ENCODE peak calls at places on chromosome 15, in six cellular contexts. G is nephron progenitor cell, J is RWPE1, F is choroid plexus epithelial cell, T is psoas muscle, Q is GM12865. Z is an unnamed sample.

GRCh38 chr15:31128919-31129768 is 27.6 kb upstream of the TRPM1 start:
- DNase-seq in Q (peak), T (peak), F (peak), J (peak), G (peak), Z (peak)

GRCh38 chr15:25783607-25784131 is 79.5 kb downstream of the ATP10A start:
- DNase-seq in J (no peak), T (no peak), F (no peak), G (peak), Q (no peak), Z (no peak)

GRCh38 chr15:85002517-85002916 is 20.9 kb downstream of the PDE8A start:
- DNase-seq in T (no peak), G (no peak), J (no peak), Q (no peak), F (peak), Z (no peak)

GRCh38 chr15:57060799-57061198 is 142.4 kb downstream of the TCF12 start:
- DNase-seq in G (no peak), J (peak), Q (no peak), T (no peak), F (peak), Z (no peak)

GRCh38 chr15:42071717-42072116 is 22.6 kb downstream of the PLA2G4D start:
- DNase-seq in J (no peak), T (no peak), G (no peak), Q (no peak), F (no peak), Z (no peak)

GRCh38 chr15:71349336-71349735 is 234.1 kb downstream of the THSD4 start:
- DNase-seq in G (no peak), J (no peak), T (no peak), Q (no peak), F (no peak), Z (no peak)

GRCh38 chr15:95174880-95175279 is 943.5 kb downstream of the MCTP2 start:
- DNase-seq in G (no peak), J (no peak), Q (no peak), T (no peak), F (peak), Z (no peak)

GRCh38 chr15:92624401-92624991 is 31.1 kb downstream of the FAM174B start:
- DNase-seq in F (no peak), G (no peak), T (peak), Q (no peak), J (no peak), Z (no peak)

GRCh38 chr15:34883633-34884032 is 85.9 kb downstream of the AQR start:
- DNase-seq in G (no peak), J (peak), Q (no peak), T (no peak), F (peak), Z (no peak)

GRCh38 chr15:70762469-70763119 is 764 bp downstream of the UACA start:
- DNase-seq in F (peak), T (peak), J (peak), Q (no peak), G (peak), Z (peak)

GRCh38 chr15:25735550-25736384 is 127.4 kb downstream of the ATP10A start:
- DNase-seq in T (no peak), J (no peak), F (no peak), G (no peak), Q (no peak), Z (no peak)

GRCh38 chr15:36110659-36110993 is 468.8 kb upstream of the CDIN1 start:
- DNase-seq in Q (no peak), T (no peak), G (no peak), F (no peak), J (no peak), Z (no peak)

GRCh38 chr15:41746802-41747201 is 27.5 kb upstream of the MAPKBP1 start:
- DNase-seq in T (no peak), J (peak), Q (no peak), G (no peak), F (peak), Z (no peak)

GRCh38 chr15:88249220-88249619 is 7.3 kb downstream of the NTRK3 start:
- DNase-seq in F (no peak), T (no peak), Q (no peak), G (no peak), J (no peak), Z (no peak)

GRCh38 chr15:50071551-50072258 is 47.3 kb downstream of the ATP8B4 start:
- DNase-seq in J (no peak), T (no peak), F (no peak), Q (no peak), G (no peak), Z (no peak)

GRCh38 chr15:75195122-75195765 is 6.4 kb upstream of the C15orf39 start:
- DNase-seq in F (no peak), T (no peak), J (no peak), Q (no peak), G (peak), Z (no peak)

GRCh38 chr15:74901612-74902063 is 5.0 kb downstream of the FAM219B start:
- DNase-seq in Q (peak), T (peak), J (peak), G (peak), F (peak), Z (peak)

GRCh38 chr15:90519688-90520087 is 10.0 kb upstream of the CRTC3 start:
- DNase-seq in G (no peak), T (no peak), F (peak), J (peak), Q (no peak), Z (no peak)

GRCh38 chr15:74311734-74312444 is 55.6 kb downstream of the CYP11A1 start:
- DNase-seq in Q (peak), F (peak), G (peak), J (peak), T (no peak), Z (peak)

GRCh38 chr15:90603893-90604292 is 74.2 kb downstream of the CRTC3 start:
- DNase-seq in T (no peak), J (no peak), Q (peak), G (no peak), F (peak), Z (no peak)

GRCh38 chr15:68658641-68659358 is 80.0 kb downstream of the CORO2B start:
- DNase-seq in G (no peak), F (no peak), T (no peak), J (no peak), Q (no peak), Z (no peak)
- TF ChIP-seq CTCF in G (peak), F (peak), T (no peak), J (no peak), Q (no peak), Z (no peak)

DNA sequence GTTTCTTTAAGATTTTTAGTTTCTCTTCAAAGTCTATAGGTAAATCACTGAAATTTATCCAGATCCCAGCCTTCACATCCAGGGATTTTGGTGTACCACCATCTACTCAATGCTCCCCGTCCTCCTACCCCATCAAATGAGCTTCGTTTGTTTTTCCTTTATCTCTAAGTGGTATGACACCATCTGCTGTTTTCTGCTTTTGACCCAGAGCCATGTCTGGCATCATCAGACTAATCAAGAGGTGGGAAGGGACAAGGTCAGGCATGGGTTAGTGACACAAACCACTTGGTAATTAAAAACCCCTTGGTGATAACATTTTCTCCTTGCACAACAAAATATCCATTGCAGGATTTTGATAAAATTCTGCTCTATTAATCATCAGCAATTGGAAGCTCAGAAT is 92.7 kb upstream of the GOLGA8J start:
- DNase-seq in Q (no peak), G (no peak), T (no peak), F (no peak), J (no peak), Z (no peak)
- TF ChIP-seq CTCF in Q (no peak), G (no peak), T (no peak), F (no peak), J (no peak), Z (no peak)

GRCh38 chr15:55320963-55321362 is 1.9 kb downstream of the PIGB start:
- DNase-seq in T (no peak), J (no peak), Q (no peak), F (no peak), G (no peak), Z (no peak)

GRCh38 chr15:55319537-55320325 is 709 bp downstream of the PIGB start:
- DNase-seq in F (peak), Q (peak), G (no peak), J (no peak), T (no peak), Z (peak)

GRCh38 chr15:55322452-55322851 is 3.4 kb downstream of the PIGB start:
- DNase-seq in Q (no peak), G (no peak), J (no peak), T (no peak), F (no peak), Z (no peak)

GRCh38 chr15:55318588-55319494 is at the start of the genes PIGB and PIGBOS1:
- DNase-seq in Q (peak), J (peak), G (peak), F (peak), T (peak), Z (peak)
- TF ChIP-seq CTCF in Q (no peak), J (no peak), G (no peak), F (peak), T (peak), Z (no peak)

GRCh38 chr15:64841258-64842098 is at the start of gene PLEKHO2:
- DNase-seq in T (peak), G (peak), J (peak), Q (peak), F (peak), Z (peak)

GRCh38 chr15:64842986-64843561 is 1.4 kb downstream of the PLEKHO2 start:
- DNase-seq in F (peak), G (peak), Q (peak), J (no peak), T (peak), Z (no peak)

GRCh38 chr15:64843996-64844395 is 2.3 kb downstream of the PLEKHO2 start:
- DNase-seq in T (no peak), F (no peak), G (no peak), J (no peak), Q (peak), Z (no peak)

GRCh38 chr15:64844576-64845140 is 2.9 kb downstream of the PLEKHO2 start:
- DNase-seq in Q (peak), J (no peak), F (no peak), T (no peak), G (no peak), Z (no peak)

DNA sequence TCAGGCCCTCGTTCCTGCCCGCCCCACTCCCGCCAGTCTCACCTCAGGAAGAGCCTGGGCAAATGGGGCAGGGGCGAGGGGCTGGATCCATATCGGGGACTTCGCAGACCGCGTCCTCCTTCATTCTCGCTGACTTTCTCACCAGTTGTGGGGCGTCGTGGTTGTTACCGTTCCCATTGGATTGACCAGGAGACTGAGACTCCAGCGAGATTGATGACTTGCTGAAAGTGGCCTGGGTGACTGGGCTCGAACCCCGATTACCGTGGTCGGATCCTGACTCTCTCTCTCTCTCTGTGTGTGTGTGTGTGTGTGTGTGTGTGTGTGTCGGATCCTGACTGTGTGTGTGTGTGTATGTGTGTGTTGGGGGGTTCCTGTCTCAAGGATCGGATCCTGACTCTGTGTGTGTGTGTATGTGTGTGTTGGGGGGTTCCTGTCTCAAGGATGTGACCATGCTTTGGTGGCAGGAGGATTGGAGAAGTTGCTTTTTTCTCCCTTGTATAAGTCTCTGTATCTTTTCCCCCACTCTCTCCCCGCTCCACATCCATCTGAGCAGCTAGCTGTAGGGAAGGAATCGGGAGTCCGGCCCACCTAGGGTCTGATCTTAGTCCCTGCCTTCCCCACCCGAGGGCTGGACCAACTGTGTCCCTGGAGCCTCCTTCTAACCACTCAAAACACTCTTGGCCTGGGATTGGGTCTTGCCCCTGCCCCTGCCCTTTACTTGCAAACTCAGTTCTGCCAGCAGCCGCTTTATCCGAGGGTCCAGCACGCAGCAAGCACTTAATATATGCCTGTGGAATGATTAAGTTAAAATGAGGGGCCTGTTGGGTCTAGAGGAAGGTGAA is 605 bp downstream of the PLEKHO2 start:
- DNase-seq in F (peak), T (peak), G (peak), Q (peak), J (peak), Z (no peak)
- TF ChIP-seq CTCF in F (no peak), T (no peak), G (no peak), Q (no peak), J (no peak), Z (no peak)

GRCh38 chr15:100668321-100668690 is 65.9 kb downstream of the ASB7 start:
- DNase-seq in G (no peak), F (no peak), J (no peak), T (no peak), Q (no peak), Z (no peak)

GRCh38 chr15:100667405-100668320 is 65.3 kb downstream of the ASB7 start:
- DNase-seq in G (no peak), T (no peak), J (no peak), Q (no peak), F (no peak), Z (no peak)

GRCh38 chr15:100663066-100663465 is 60.7 kb downstream of the ASB7 start:
- DNase-seq in J (peak), F (no peak), T (no peak), G (no peak), Q (no peak), Z (no peak)

GRCh38 chr15:100663550-100664335 is 61.4 kb downstream of the ASB7 start:
- DNase-seq in J (no peak), F (peak), T (no peak), Q (no peak), G (no peak), Z (no peak)

DNA sequence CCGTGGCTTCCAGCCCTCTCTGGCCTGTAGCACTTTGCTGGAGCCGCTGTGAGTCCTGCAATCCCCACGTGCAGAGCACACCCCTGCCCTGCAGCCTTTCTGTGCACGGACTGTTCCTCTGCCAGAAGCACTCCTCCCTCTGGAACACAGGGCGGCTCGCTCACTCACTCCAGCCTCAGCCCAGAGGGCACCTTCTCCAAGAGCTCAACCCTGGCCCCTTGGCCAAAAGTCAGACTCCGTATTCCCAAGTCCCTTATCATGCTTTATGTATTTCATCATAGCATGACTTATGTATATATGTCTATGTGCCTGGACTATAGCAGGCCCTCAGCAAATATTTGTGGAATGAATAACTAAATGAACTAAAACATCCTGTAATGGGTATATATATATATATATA is 63.2 kb downstream of the ASB7 start:
- DNase-seq in J (peak), G (no peak), Q (no peak), T (no peak), F (no peak), Z (no peak)
- TF ChIP-seq CTCF in J (no peak), G (no peak), Q (no peak), T (no peak), F (no peak), Z (no peak)

GRCh38 chr15:44532689-44533088 is 4.3 kb upstream of the EIF3J start:
- DNase-seq in J (no peak), F (no peak), Q (peak), T (no peak), G (no peak), Z (no peak)
- TF ChIP-seq CTCF in J (peak), F (no peak), Q (peak), T (no peak), G (no peak), Z (no peak)

DNA sequence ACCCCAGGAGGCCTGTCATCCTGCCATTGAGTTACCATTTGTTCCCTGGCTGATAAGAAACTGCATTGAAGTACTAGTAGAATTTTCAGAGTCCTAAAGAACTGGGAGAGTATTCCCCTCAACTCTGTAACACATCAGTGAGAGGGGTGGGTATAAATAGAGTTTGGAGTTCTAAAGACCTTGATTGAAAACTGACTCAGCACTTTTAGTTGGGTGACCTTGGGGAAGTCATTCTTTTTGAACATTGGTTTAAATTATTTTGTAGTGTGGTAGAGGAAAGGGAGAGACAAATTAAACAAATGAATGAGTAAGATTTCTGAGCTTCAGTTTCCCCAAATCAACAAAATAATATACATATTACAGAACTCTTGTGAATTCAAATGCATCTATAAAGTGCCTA is 344.5 kb upstream of the THBS1 start:
- DNase-seq in T (no peak), J (no peak), G (no peak), F (no peak), Q (no peak), Z (no peak)
- TF ChIP-seq CTCF in T (no peak), J (no peak), G (no peak), F (no peak), Q (no peak), Z (no peak)

GRCh38 chr15:63310646-63311045 is 33.2 kb downstream of the APH1B start:
- DNase-seq in J (no peak), F (no peak), G (no peak), T (no peak), Q (no peak), Z (no peak)
- TF ChIP-seq CTCF in J (no peak), F (no peak), G (no peak), T (no peak), Q (no peak), Z (no peak)

GRCh38 chr15:78914027-78914764 is 30.6 kb downstream of the CTSH start:
- DNase-seq in T (peak), J (peak), F (peak), Q (no peak), G (no peak), Z (peak)
- TF ChIP-seq CTCF in T (peak), J (peak), F (peak), Q (peak), G (no peak), Z (no peak)

DNA sequence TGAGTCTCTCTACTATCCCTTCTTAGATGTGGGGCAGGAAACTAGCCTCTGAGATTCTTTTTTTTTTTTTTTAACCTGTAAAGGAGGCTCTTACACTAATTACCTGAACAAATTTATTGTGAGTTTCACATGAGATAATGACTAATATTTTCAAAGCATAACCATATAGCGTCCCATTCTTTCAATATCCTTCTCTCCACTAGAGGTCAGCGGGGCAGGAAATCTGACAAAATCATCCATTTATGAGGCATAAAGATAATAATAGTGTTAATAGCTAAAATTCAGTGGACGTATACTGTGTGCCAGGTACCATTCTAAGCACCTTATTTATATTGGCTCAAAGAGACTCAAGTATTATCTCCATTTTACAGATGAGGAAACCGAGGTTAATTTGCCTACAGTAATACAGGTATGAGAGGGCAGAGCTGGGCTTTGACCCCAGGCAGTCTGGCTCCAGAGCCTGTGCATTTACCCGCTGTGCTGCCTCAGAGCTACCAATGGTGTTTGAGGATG is 16.3 kb upstream of the SMAD6 start:
- DNase-seq in J (no peak), G (no peak), T (no peak), F (peak), Q (no peak), Z (no peak)
- TF ChIP-seq CTCF in J (no peak), G (no peak), T (no peak), F (peak), Q (no peak), Z (no peak)

Z was measured in GM10248.